ENCODE peak calls at places on chromosome 4, in six cellular contexts. One of them, this sample, is unnamed.
A peak's percentile ranks its signal among the peaks of the same experiment; 100 is the strongest.

GRCh38 chr4:159227378-159227777 is 124.5 kb downstream of the RAPGEF2 start:
- DNase-seq in bronchial epithelial cell: peak; percentile 69
- DNase-seq in pancreas: no peak
- DNase-seq in right cardiac atrium: no peak
- DNase-seq in ovary: no peak
- DNase-seq in AG04450: no peak
- DNase-seq in this sample: no peak

GRCh38 chr4:76504613-76505465 is 69.8 kb downstream of the SHROOM3 start:
- DNase-seq in AG04450: peak; percentile 11
- DNase-seq in ovary: no peak
- DNase-seq in pancreas: no peak
- DNase-seq in bronchial epithelial cell: peak; percentile 61
- DNase-seq in right cardiac atrium: no peak
- DNase-seq in this sample: no peak

GRCh38 chr4:2082118-2082517 is 23.0 kb downstream of the NAT8L start:
- DNase-seq in AG04450: no peak
- DNase-seq in right cardiac atrium: no peak
- DNase-seq in bronchial epithelial cell: no peak
- DNase-seq in pancreas: no peak
- DNase-seq in ovary: no peak
- DNase-seq in this sample: no peak

GRCh38 chr4:65046496-65047101 is 623.7 kb downstream of the EPHA5 start:
- DNase-seq in AG04450: no peak
- DNase-seq in pancreas: no peak
- DNase-seq in bronchial epithelial cell: peak; percentile 28
- DNase-seq in right cardiac atrium: no peak
- DNase-seq in ovary: no peak
- DNase-seq in this sample: no peak

GRCh38 chr4:13284932-13285331 is 199.2 kb downstream of the RAB28 start:
- DNase-seq in bronchial epithelial cell: no peak
- DNase-seq in right cardiac atrium: no peak
- DNase-seq in pancreas: no peak
- DNase-seq in ovary: no peak
- DNase-seq in AG04450: no peak
- DNase-seq in this sample: no peak

GRCh38 chr4:118954246-118954645 is 65.6 kb downstream of the SYNPO2 start:
- DNase-seq in bronchial epithelial cell: peak; percentile 25
- DNase-seq in ovary: no peak
- DNase-seq in pancreas: no peak
- DNase-seq in right cardiac atrium: no peak
- DNase-seq in AG04450: no peak
- DNase-seq in this sample: no peak

GRCh38 chr4:85953651-85954018 is 406.2 kb downstream of the MAPK10 start:
- DNase-seq in AG04450: no peak
- DNase-seq in pancreas: no peak
- DNase-seq in ovary: no peak
- DNase-seq in bronchial epithelial cell: peak; percentile 81
- DNase-seq in right cardiac atrium: no peak
- DNase-seq in this sample: no peak

GRCh38 chr4:139593091-139593564 is 37.1 kb upstream of the SETD7 start:
- DNase-seq in ovary: no peak
- DNase-seq in AG04450: peak; percentile 67
- DNase-seq in bronchial epithelial cell: peak; percentile 61
- DNase-seq in pancreas: no peak
- DNase-seq in right cardiac atrium: no peak
- DNase-seq in this sample: no peak

GRCh38 chr4:142406917-142407501 is 439.1 kb downstream of the INPP4B start:
- DNase-seq in bronchial epithelial cell: no peak
- DNase-seq in ovary: no peak
- DNase-seq in pancreas: no peak
- DNase-seq in AG04450: no peak
- DNase-seq in right cardiac atrium: no peak
- DNase-seq in this sample: no peak

GRCh38 chr4:37216209-37216608 is 28.3 kb upstream of the NWD2 start:
- DNase-seq in bronchial epithelial cell: no peak
- DNase-seq in ovary: no peak
- DNase-seq in AG04450: no peak
- DNase-seq in right cardiac atrium: no peak
- DNase-seq in pancreas: no peak
- DNase-seq in this sample: no peak

GRCh38 chr4:5524900-5525299 is 183.5 kb downstream of the EVC2 start:
- DNase-seq in ovary: no peak
- DNase-seq in right cardiac atrium: no peak
- DNase-seq in pancreas: peak; percentile 30
- DNase-seq in AG04450: no peak
- DNase-seq in bronchial epithelial cell: no peak
- DNase-seq in this sample: peak; percentile 43

GRCh38 chr4:123783936-123784335 is 387.3 kb downstream of the SPRY1 start:
- DNase-seq in bronchial epithelial cell: no peak
- DNase-seq in AG04450: no peak
- DNase-seq in pancreas: no peak
- DNase-seq in right cardiac atrium: no peak
- DNase-seq in ovary: no peak
- DNase-seq in this sample: no peak

GRCh38 chr4:93911671-93912070 is 83.1 kb downstream of the ATOH1 start:
- DNase-seq in pancreas: no peak
- DNase-seq in bronchial epithelial cell: peak; percentile 92
- DNase-seq in right cardiac atrium: no peak
- DNase-seq in ovary: no peak
- DNase-seq in AG04450: no peak
- DNase-seq in this sample: no peak

GRCh38 chr4:174532479-174532878 is 10.2 kb upstream of the HPGD start:
- DNase-seq in AG04450: no peak
- DNase-seq in right cardiac atrium: no peak
- DNase-seq in bronchial epithelial cell: no peak
- DNase-seq in ovary: no peak
- DNase-seq in pancreas: no peak
- DNase-seq in this sample: no peak

DNA sequence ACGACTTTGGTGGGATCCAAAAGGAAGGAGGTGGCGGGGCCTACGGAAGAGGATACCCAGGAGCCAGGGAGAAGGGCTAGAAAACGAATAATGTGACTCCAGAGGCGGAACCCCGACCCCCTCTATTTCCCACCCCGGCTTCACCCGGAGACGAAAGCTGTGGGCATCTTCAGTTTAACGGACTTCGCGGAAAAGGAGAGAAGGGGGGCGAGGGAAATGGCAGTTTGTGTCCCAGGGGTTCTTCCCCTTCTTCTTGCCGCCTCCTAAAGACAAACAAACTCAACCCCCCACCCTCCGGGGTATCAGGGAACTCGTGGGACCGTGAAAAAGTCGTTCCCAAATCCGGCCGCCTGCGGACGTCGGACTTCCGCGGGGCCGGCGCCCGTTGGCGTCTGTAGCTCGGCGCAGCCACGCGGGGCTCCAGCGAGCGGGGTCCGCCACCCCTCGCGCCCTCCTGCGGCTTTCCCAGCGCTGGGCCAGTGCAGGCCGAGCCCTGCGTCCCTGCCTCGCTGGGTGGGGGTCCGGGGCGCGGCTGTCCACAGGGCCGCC is 3.6 kb upstream of the LEF1 start:
- DNase-seq in pancreas: no peak
- DNase-seq in right cardiac atrium: peak; percentile 25
- DNase-seq in ovary: peak; percentile 51
- DNase-seq in bronchial epithelial cell: no peak
- DNase-seq in AG04450: no peak
- DNase-seq in this sample: no peak
- H3K4me3 ChIP-seq in pancreas: peak overlapping the region; percentile 33
- H3K4me3 ChIP-seq in right cardiac atrium: peak overlapping the region; percentile 54
- H3K4me3 ChIP-seq in ovary: peak overlapping the region; percentile 42
- H3K4me3 ChIP-seq in bronchial epithelial cell: no peak overlapping the region
- H3K4me3 ChIP-seq in AG04450: no peak overlapping the region
- H3K4me3 ChIP-seq in this sample: peak overlapping the region; percentile 62

DNA sequence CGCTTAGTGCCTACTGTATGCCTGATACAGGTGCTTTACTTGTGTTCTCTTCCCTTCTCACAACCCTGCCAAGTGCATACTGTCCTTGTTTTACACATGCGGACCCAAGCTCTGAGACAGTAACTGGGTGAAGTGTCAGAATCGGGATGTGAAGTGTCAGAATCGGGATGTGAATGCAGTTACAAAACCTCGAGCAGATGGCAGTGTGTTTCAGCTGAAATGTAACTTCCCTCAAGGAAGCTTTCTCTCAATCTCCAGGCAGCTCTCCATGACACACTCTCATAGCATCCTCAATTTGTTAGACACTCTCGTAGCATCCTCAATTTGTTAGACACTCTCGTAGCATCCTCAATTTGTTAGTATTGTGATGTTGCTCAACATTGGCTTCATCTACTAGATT is 1.0 kb upstream of the HPSE start:
- DNase-seq in pancreas: no peak
- DNase-seq in ovary: no peak
- DNase-seq in right cardiac atrium: no peak
- DNase-seq in bronchial epithelial cell: no peak
- DNase-seq in AG04450: no peak
- DNase-seq in this sample: no peak
- H3K4me3 ChIP-seq in pancreas: no peak overlapping the region
- H3K4me3 ChIP-seq in ovary: no peak overlapping the region
- H3K4me3 ChIP-seq in right cardiac atrium: no peak overlapping the region
- H3K4me3 ChIP-seq in bronchial epithelial cell: no peak overlapping the region
- H3K4me3 ChIP-seq in AG04450: no peak overlapping the region
- H3K4me3 ChIP-seq in this sample: no peak overlapping the region

DNA sequence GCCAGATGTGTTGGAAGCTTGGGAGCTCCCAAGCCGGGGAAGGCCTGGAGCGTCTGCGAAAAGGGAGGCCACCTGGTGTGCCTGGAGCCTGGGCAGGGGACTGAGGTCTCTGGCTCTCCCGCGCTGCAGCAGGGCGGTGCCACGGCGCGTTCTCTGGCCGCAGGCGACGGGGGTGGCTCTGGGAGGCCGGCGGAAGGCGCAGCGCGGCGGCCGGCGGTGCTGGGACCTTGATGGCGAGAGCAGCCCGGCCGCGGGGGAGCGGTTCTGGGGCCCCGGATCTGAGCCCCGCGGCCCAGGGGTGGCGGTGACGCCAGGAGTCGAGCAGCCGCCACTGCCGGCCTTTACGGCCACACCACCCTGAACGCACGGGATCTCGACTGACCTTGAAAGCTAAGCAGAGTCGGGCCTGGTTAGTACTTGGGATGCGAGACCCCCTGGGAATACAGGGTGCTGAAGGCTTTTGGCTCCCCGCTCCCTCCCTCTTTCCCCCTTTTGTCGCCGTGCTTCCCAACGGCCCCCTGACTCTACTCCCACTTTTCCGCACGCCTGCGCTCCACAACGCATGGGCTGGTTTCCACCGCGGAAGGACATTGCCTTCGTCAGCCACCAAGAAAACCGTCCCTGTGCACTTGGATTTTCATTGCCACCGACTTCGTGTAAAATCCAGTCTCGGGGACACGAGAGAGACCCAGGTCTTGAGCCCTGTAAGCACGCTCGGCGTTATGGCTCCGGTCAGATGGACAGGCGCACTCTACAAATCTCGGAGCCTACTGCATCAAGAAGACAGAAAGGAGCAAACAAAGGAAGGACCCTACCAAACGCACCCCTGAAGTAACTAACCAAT is 9.5 kb downstream of the FRG2 start:
- DNase-seq in bronchial epithelial cell: no peak
- DNase-seq in pancreas: no peak
- DNase-seq in ovary: no peak
- DNase-seq in AG04450: no peak
- DNase-seq in right cardiac atrium: no peak
- DNase-seq in this sample: no peak
- H3K4me3 ChIP-seq in bronchial epithelial cell: no peak overlapping the region
- H3K4me3 ChIP-seq in pancreas: no peak overlapping the region
- H3K4me3 ChIP-seq in ovary: no peak overlapping the region
- H3K4me3 ChIP-seq in AG04450: no peak overlapping the region
- H3K4me3 ChIP-seq in right cardiac atrium: no peak overlapping the region
- H3K4me3 ChIP-seq in this sample: peak overlapping the region; percentile 8

GRCh38 chr4:20255251-20255586 is 3.5 kb downstream of the SLIT2 start:
- DNase-seq in bronchial epithelial cell: no peak
- DNase-seq in AG04450: no peak
- DNase-seq in pancreas: no peak
- DNase-seq in ovary: no peak
- DNase-seq in right cardiac atrium: no peak
- DNase-seq in this sample: no peak
- H3K4me3 ChIP-seq in bronchial epithelial cell: no peak overlapping the region
- H3K4me3 ChIP-seq in AG04450: peak overlapping the region; percentile 80
- H3K4me3 ChIP-seq in pancreas: peak overlapping the region; percentile 38
- H3K4me3 ChIP-seq in ovary: peak overlapping the region; percentile 71
- H3K4me3 ChIP-seq in right cardiac atrium: peak overlapping the region; percentile 37
- H3K4me3 ChIP-seq in this sample: peak overlapping the region; percentile 52